ENCODE peak calls at places on chromosomes 4 and X, in four cellular contexts. G, L, Z and I are unnamed samples.

GRCh38 chrX:129534816-129535578 is 5.1 kb upstream of the OCRL start:
- DNase-seq in Z (peak), G (no peak), L (no peak), I (no peak)

GRCh38 chrX:130877892-130878321 is 25.1 kb downstream of the ENOX2 start:
- DNase-seq in Z (no peak), L (no peak), G (no peak), I (peak)

GRCh38 chrX:104315555-104315954 is 60.8 kb upstream of the ESX1 start:
- DNase-seq in Z (peak), G (no peak), L (no peak), I (no peak)

GRCh38 chrX:26889574-26889973 is 573.6 kb downstream of the PPP4R3C start:
- DNase-seq in Z (no peak), L (no peak), G (no peak), I (no peak)

GRCh38 chr4:113394730-113395530 is 345.5 kb downstream of the ANK2 start:
- DNase-seq in L (peak), G (no peak), Z (peak), I (peak)

GRCh38 chr4:70838972-70839536 is 636 bp downstream of the GRSF1 start:
- DNase-seq in G (peak), L (peak), Z (peak), I (peak)

GRCh38 chrX:51847463-51847862 is 46.0 kb upstream of the MAGED1 start:
- DNase-seq in G (no peak), L (no peak), Z (no peak), I (no peak)

GRCh38 chr4:158768577-158769174 is at the start of gene FNIP2:
- DNase-seq in G (peak), L (peak), Z (peak), I (peak)

GRCh38 chrX:72046447-72046846 is 85.3 kb downstream of the RTL5 start:
- DNase-seq in L (no peak), G (no peak), Z (no peak), I (no peak)

GRCh38 chrX:16212436-16212835 is 45.2 kb downstream of the MAGEB17 start:
- DNase-seq in L (no peak), G (no peak), Z (peak), I (peak)

GRCh38 chr4:121054373-121054772 is 18.0 kb downstream of the NDNF start:
- DNase-seq in G (no peak), L (no peak), Z (no peak), I (no peak)